ENCODE peak calls at places on chromosomes 1 and 21, in eight cellular contexts. B is Ammon's horn; F is T-cell; V is NCI-H524; M is HS-5; L is iPS DF 19.7; G is natural killer cell treated with Interleukin-12 subunit alpha and Interleukin-12 subunit beta and Interleukin-15 and Interleukin-18, amount 100 ng/mL, for 72 hours; D is activated T-helper 1 cell treated with Interleukin-2 at 50 U/mL for 16 hours. I is an unnamed sample.

GRCh38 chr1:152078831-152079549 is 9.9 kb downstream of the TCHHL1 start:
- DNase-seq in B (no peak), F (no peak), V (no peak), M (no peak), L (no peak), G (no peak), D (no peak), I (no peak)

GRCh38 chr1:90346757-90347156 is 351.8 kb downstream of the ZNF326 start:
- DNase-seq in B (no peak), F (no peak), V (no peak), M (no peak), L (no peak), G (no peak), D (no peak), I (no peak)

GRCh38 chr1:45033356-45033755 is 21.3 kb downstream of the UROD start:
- DNase-seq in B (no peak), F (no peak), V (no peak), M (no peak), L (no peak), G (no peak), D (no peak), I (no peak)

GRCh38 chr1:1302006-1302430 is 5.7 kb downstream of the ACAP3 start:
- DNase-seq in B (no peak), F (no peak), V (no peak), M (no peak), L (no peak), G (no peak), D (no peak), I (no peak)

GRCh38 chr1:6466023-6466422 is at the start of gene TNFRSF25:
- DNase-seq in B (no peak), F (peak; percentile 59), V (no peak), M (no peak), L (no peak), G (no peak), D (peak; percentile 47), I (peak; percentile 57)

GRCh38 chr1:41493117-41493536 is 8.6 kb upstream of the EDN2 start:
- DNase-seq in B (no peak), F (no peak), V (no peak), M (peak; percentile 79), L (no peak), G (no peak), D (no peak), I (no peak)

GRCh38 chr21:15057290-15057689 is 7.5 kb downstream of the NRIP1 start:
- DNase-seq in B (no peak), F (no peak), V (no peak), M (no peak), L (no peak), G (no peak), D (no peak), I (no peak)

GRCh38 chr1:33497410-33497809 is 25.0 kb downstream of the ZSCAN20 start:
- DNase-seq in B (no peak), F (no peak), V (no peak), M (no peak), L (no peak), G (no peak), D (no peak), I (no peak)

GRCh38 chr1:36458910-36459309 is 5.3 kb downstream of the MRPS15 start:
- DNase-seq in B (no peak), F (no peak), V (no peak), M (no peak), L (no peak), G (no peak), D (no peak), I (no peak)

I was measured in naive thymus-derived CD4-positive, alpha-beta T cell.